ENCODE peak calls at places on chromosomes 1 and 21, in eight cellular contexts. K is fibroblast of mammary gland; E is HFFc6; H is neural crest cell; W is CD8-positive, alpha-beta T cell; U is endothelial cell of umbilical vein; A is fibroblast of lung; D is RWPE1. M is an unnamed sample.

GRCh38 chr1:235176486-235176885 is 15.4 kb upstream of the RBM34 start:
- DNase-seq in K (no peak), E (no peak), H (no peak), W (no peak), U (no peak), A (no peak), D (no peak), M (no peak)

GRCh38 chr1:156508205-156508954 is 7.8 kb upstream of the MEF2D start:
- DNase-seq in K (peak), E (no peak), H (no peak), W (no peak), U (no peak), A (peak), D (no peak), M (no peak)

GRCh38 chr1:145963218-145964019 is 956 bp downstream of the ANKRD34A start:
- DNase-seq in K (peak), E (peak), H (no peak), W (no peak), U (no peak), A (no peak), D (peak), M (no peak)

GRCh38 chr1:21325231-21325718 is 35.0 kb upstream of the ECE1 start:
- DNase-seq in K (peak), E (no peak), H (no peak), W (no peak), U (no peak), A (no peak), D (no peak), M (no peak)

GRCh38 chr1:228375578-228376261 is 30.9 kb downstream of the TRIM11 start:
- DNase-seq in K (no peak), E (no peak), H (no peak), W (no peak), U (no peak), A (no peak), D (no peak), M (no peak)

GRCh38 chr1:223752721-223753515 is 40.6 kb downstream of the CAPN2 start:
- DNase-seq in K (no peak), E (no peak), H (no peak), W (no peak), U (no peak), A (no peak), D (no peak), M (no peak)

GRCh38 chr1:30328401-30329262 is 394.8 kb downstream of the MATN1 start:
- DNase-seq in K (no peak), E (no peak), H (no peak), W (no peak), U (no peak), A (no peak), D (no peak), M (no peak)

GRCh38 chr21:35932232-35932911 is 128.0 kb downstream of the SETD4 start:
- DNase-seq in K (peak), E (peak), H (no peak), W (no peak), U (peak), A (peak), D (peak), M (peak)

GRCh38 chr1:107538502-107538901 is 397.7 kb downstream of the NTNG1 start:
- DNase-seq in K (no peak), E (no peak), H (no peak), W (no peak), U (no peak), A (no peak), D (no peak), M (no peak)

GRCh38 chr1:160416369-160416768 is 16.0 kb downstream of the VANGL2 start:
- DNase-seq in K (peak), E (peak), H (no peak), W (no peak), U (peak), A (peak), D (peak), M (no peak)

GRCh38 chr1:51444534-51445192 is 74.4 kb downstream of the EPS15 start:
- DNase-seq in K (no peak), E (no peak), H (no peak), W (no peak), U (no peak), A (no peak), D (no peak), M (no peak)

GRCh38 chr21:37658994-37659458 is 257.2 kb downstream of the KCNJ6 start:
- DNase-seq in K (peak), E (peak), H (no peak), W (no peak), U (peak), A (peak), D (peak), M (peak)

GRCh38 chr1:88935522-88936222 is 44.3 kb upstream of the GTF2B start:
- DNase-seq in K (peak), E (peak), H (peak), W (no peak), U (peak), A (peak), D (peak), M (no peak)

GRCh38 chr1:101992816-101993575 is 3.7 kb downstream of the OLFM3 start:
- DNase-seq in K (no peak), E (no peak), H (no peak), W (no peak), U (no peak), A (no peak), D (no peak), M (no peak)

GRCh38 chr1:231590453-231591198 is 36.0 kb upstream of the DISC1 start:
- DNase-seq in K (peak), E (peak), H (peak), W (no peak), U (peak), A (peak), D (peak), M (peak)

GRCh38 chr21:20253261-20253660 is 744.9 kb upstream of the NCAM2 start:
- DNase-seq in K (no peak), E (no peak), H (no peak), W (no peak), U (no peak), A (no peak), D (no peak), M (no peak)

GRCh38 chr1:100767176-100767876 is 47.8 kb downstream of the VCAM1 start:
- DNase-seq in K (peak), E (no peak), H (no peak), W (no peak), U (peak), A (peak), D (no peak), M (no peak)

GRCh38 chr21:17270234-17270633 is 242.6 kb upstream of the CXADR start:
- DNase-seq in K (peak), E (peak), H (no peak), W (no peak), U (peak), A (peak), D (peak), M (peak)

GRCh38 chr1:15218287-15219279 is 28.4 kb upstream of the FHAD1 start:
- DNase-seq in K (peak), E (peak), H (no peak), W (no peak), U (peak), A (peak), D (no peak), M (peak)

GRCh38 chr1:3423245-3423829 is 31.1 kb upstream of the ARHGEF16 start:
- DNase-seq in K (no peak), E (no peak), H (no peak), W (no peak), U (no peak), A (no peak), D (no peak), M (no peak)

GRCh38 chr1:64343105-64343960 is 126.6 kb upstream of the CACHD1 start:
- DNase-seq in K (peak), E (peak), H (no peak), W (no peak), U (peak), A (peak), D (peak), M (peak)

GRCh38 chr21:40681164-40681859 is 165.6 kb downstream of the DSCAM start:
- DNase-seq in K (no peak), E (no peak), H (no peak), W (no peak), U (no peak), A (no peak), D (no peak), M (no peak)

GRCh38 chr1:156643266-156644092 is 1.6 kb downstream of the BCAN start:
- DNase-seq in K (no peak), E (no peak), H (no peak), W (no peak), U (no peak), A (no peak), D (no peak), M (no peak)

GRCh38 chr1:204080163-204080903 is 7.4 kb downstream of the SOX13 start:
- DNase-seq in K (peak), E (peak), H (no peak), W (no peak), U (no peak), A (peak), D (peak), M (peak)

GRCh38 chr1:76868916-76869315 is 1.6 kb downstream of the ST6GALNAC5 start:
- DNase-seq in K (no peak), E (no peak), H (peak), W (no peak), U (no peak), A (no peak), D (no peak), M (no peak)

GRCh38 chr1:225762002-225762441 is 15.6 kb upstream of the SRP9 start:
- DNase-seq in K (peak), E (no peak), H (no peak), W (no peak), U (no peak), A (no peak), D (no peak), M (peak)

GRCh38 chr1:46401964-46402626 is 8.0 kb downstream of the FAAH start:
- DNase-seq in K (peak), E (peak), H (no peak), W (no peak), U (peak), A (peak), D (peak), M (peak)

GRCh38 chr1:184892116-184892515 is 82.2 kb downstream of the NIBAN1 start:
- DNase-seq in K (peak), E (peak), H (no peak), W (no peak), U (no peak), A (no peak), D (no peak), M (no peak)

GRCh38 chr1:113405573-113405972 is 15.3 kb downstream of the MAGI3 start:
- DNase-seq in K (no peak), E (no peak), H (no peak), W (no peak), U (no peak), A (no peak), D (no peak), M (peak)

GRCh38 chr1:168379110-168379860 is 98.6 kb downstream of the TBX19 start:
- DNase-seq in K (peak), E (no peak), H (no peak), W (no peak), U (no peak), A (no peak), D (peak), M (no peak)

GRCh38 chr1:168380945-168381344 is 100.3 kb downstream of the TBX19 start:
- DNase-seq in K (no peak), E (no peak), H (no peak), W (no peak), U (no peak), A (no peak), D (no peak), M (no peak)

GRCh38 chr1:168386492-168386891 is 105.8 kb downstream of the TBX19 start:
- DNase-seq in K (no peak), E (no peak), H (no peak), W (no peak), U (no peak), A (no peak), D (no peak), M (no peak)

GRCh38 chr1:168386949-168387586 is 106.4 kb downstream of the TBX19 start:
- DNase-seq in K (peak), E (no peak), H (no peak), W (peak), U (no peak), A (no peak), D (peak), M (no peak)

DNA sequence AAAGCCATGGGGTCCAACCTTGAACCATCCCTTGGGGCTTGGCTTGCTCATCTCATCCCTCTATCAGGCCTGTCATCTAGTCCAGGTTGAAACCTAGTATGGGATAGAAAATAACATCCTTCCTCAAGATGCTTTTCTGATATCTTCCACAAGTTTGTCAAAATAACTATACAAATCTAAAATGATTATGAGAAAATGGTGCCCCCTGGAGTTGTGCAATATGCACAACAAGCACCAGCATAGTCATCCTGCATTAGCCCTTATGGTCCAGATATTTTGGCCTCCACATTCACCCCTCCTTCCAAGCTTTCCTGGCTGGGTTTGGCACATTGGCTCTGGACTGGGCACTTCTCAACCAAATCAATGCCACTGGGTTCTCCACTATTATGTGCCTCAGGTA is 101.2 kb downstream of the TBX19 start:
- DNase-seq in K (no peak), E (no peak), H (no peak), W (no peak), U (no peak), A (no peak), D (no peak), M (no peak)
- TF ChIP-seq CTCF in K (peak), E (peak), H (peak), W (no peak), U (no peak), A (peak), D (no peak), M (no peak)

GRCh38 chr1:106266786-106267185 is 789.7 kb upstream of the PRMT6 start:
- DNase-seq in K (no peak), E (no peak), H (no peak), W (no peak), U (no peak), A (no peak), D (no peak), M (no peak)

GRCh38 chr1:106268070-106268469 is 788.4 kb upstream of the PRMT6 start:
- DNase-seq in K (no peak), E (no peak), H (no peak), W (no peak), U (no peak), A (no peak), D (no peak), M (peak)
- TF ChIP-seq CTCF in K (no peak), E (no peak), H (peak), W (no peak), U (no peak), A (no peak), D (no peak), M (peak)

DNA sequence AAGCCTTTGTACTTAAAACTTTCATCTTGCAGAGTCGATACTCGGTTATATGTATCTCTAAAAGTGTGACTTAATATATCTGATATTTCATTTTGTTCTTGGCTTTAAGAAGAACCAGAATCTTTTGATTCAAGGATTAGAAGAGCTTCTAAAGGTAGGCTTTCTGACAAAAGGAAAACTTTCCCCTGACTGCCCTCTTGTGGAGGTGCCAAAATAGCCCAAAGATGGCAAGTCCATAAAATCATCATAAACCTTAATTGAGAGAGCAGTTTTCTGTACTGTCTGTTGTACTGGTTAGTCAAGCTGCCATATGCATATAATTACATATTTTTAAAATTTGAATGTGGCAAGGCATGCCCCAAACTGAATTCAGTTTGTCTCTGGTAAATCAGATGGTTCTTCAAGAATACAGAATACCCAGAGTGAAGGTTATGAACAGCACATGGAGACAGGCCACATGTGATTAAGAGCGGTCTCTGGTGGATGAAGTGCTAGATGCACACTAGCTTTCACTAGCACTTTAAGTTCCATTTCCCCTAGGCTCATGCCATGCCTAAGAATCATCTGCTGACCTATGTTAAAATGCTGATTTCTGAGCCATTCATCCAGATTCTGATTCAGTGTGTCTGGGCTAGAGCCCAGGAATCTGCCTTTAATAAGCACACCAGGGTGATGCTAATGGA is 27.7 kb upstream of the ELAVL4 start:
- DNase-seq in K (no peak), E (no peak), H (no peak), W (no peak), U (no peak), A (no peak), D (no peak), M (no peak)
- TF ChIP-seq CTCF in K (peak), E (peak), H (no peak), W (no peak), U (no peak), A (no peak), D (no peak), M (peak)

GRCh38 chr1:192807221-192807967 is 1.4 kb upstream of the RGS2 start:
- DNase-seq in K (peak), E (no peak), H (no peak), W (no peak), U (peak), A (peak), D (peak), M (no peak)

GRCh38 chr1:192810253-192810880 is 1.5 kb downstream of the RGS2 start:
- DNase-seq in K (no peak), E (no peak), H (no peak), W (no peak), U (peak), A (peak), D (no peak), M (no peak)

GRCh38 chr1:192807968-192808587 is 761 bp upstream of the RGS2 start:
- DNase-seq in K (peak), E (peak), H (peak), W (peak), U (no peak), A (peak), D (peak), M (peak)

GRCh38 chr1:192809286-192810252 is 730 bp downstream of the RGS2 start:
- DNase-seq in K (peak), E (peak), H (peak), W (peak), U (peak), A (peak), D (peak), M (peak)

GRCh38 chr1:192808588-192809285 is at the start of gene RGS2:
- DNase-seq in K (peak), E (peak), H (peak), W (peak), U (peak), A (peak), D (peak), M (peak)
- TF ChIP-seq CTCF in K (no peak), E (peak), H (peak), W (no peak), U (peak), A (no peak), D (no peak), M (no peak)